ENCODE peak calls at places on chromosome 17, in four cellular contexts. One of them, this sample, is unnamed. For H3K27me3, the result is how much of the 10 kb centered on the place peaks cover.

GRCh38 chr17:31458829-31459228 is 67.4 kb downstream of the RAB11FIP4 start:
- DNase-seq in GM12878: no peak
- DNase-seq in K562: no peak
- DNase-seq in IMR-90: no peak
- DNase-seq in this sample: no peak

GRCh38 chr17:20074489-20074888 is 65.3 kb downstream of the SPECC1 start:
- DNase-seq in GM12878: no peak
- DNase-seq in IMR-90: no peak
- DNase-seq in K562: no peak
- DNase-seq in this sample: no peak

GRCh38 chr17:82592751-82593589 is 55.3 kb downstream of the WDR45B start:
- DNase-seq in K562: no peak
- DNase-seq in GM12878: peak
- DNase-seq in IMR-90: peak
- DNase-seq in this sample: peak

GRCh38 chr17:74960739-74961342 is 11.7 kb downstream of the HID1 start:
- DNase-seq in GM12878: no peak
- DNase-seq in IMR-90: peak
- DNase-seq in K562: peak
- DNase-seq in this sample: no peak

GRCh38 chr17:34249497-34249877 is 5.6 kb upstream of the CCL2 start:
- DNase-seq in K562: no peak
- DNase-seq in GM12878: no peak
- DNase-seq in IMR-90: no peak
- DNase-seq in this sample: peak

GRCh38 chr17:76131061-76131691 is 9.9 kb downstream of the FOXJ1 start:
- DNase-seq in K562: no peak
- DNase-seq in GM12878: no peak
- DNase-seq in IMR-90: no peak
- DNase-seq in this sample: no peak

GRCh38 chr17:11278984-11279270 is 37.9 kb downstream of the SHISA6 start:
- DNase-seq in K562: no peak
- DNase-seq in IMR-90: no peak
- DNase-seq in GM12878: no peak
- DNase-seq in this sample: no peak

GRCh38 chr17:79047291-79047920 is 23.4 kb downstream of the C1QTNF1 start:
- DNase-seq in K562: no peak
- DNase-seq in IMR-90: no peak
- DNase-seq in GM12878: no peak
- DNase-seq in this sample: no peak

GRCh38 chr17:9343513-9343912 is 232.1 kb downstream of the STX8 start:
- DNase-seq in IMR-90: peak
- DNase-seq in K562: peak
- DNase-seq in GM12878: no peak
- DNase-seq in this sample: no peak

GRCh38 chr17:18066866-18067265 is 20.9 kb upstream of the DRG2 start:
- DNase-seq in IMR-90: peak
- DNase-seq in K562: no peak
- DNase-seq in GM12878: no peak
- DNase-seq in this sample: no peak

GRCh38 chr17:74427048-74427762 is 4.7 kb upstream of the GPRC5C start:
- DNase-seq in GM12878: no peak
- DNase-seq in IMR-90: no peak
- DNase-seq in K562: no peak
- DNase-seq in this sample: no peak

GRCh38 chr17:57875109-57876022 is 25.5 kb upstream of the MRPS23 start:
- DNase-seq in K562: peak
- DNase-seq in IMR-90: peak
- DNase-seq in GM12878: no peak
- DNase-seq in this sample: peak

GRCh38 chr17:45973099-45973838 is 25.8 kb upstream of the STH start:
- DNase-seq in GM12878: no peak
- DNase-seq in K562: no peak
- DNase-seq in IMR-90: no peak
- DNase-seq in this sample: no peak

GRCh38 chr17:38421224-38421841 is 6.9 kb upstream of the ARHGAP23 start:
- DNase-seq in K562: no peak
- DNase-seq in IMR-90: peak
- DNase-seq in GM12878: no peak
- DNase-seq in this sample: peak

GRCh38 chr17:64326420-64327054 is 63.5 kb upstream of the TEX2 start:
- DNase-seq in GM12878: no peak
- DNase-seq in K562: no peak
- DNase-seq in IMR-90: no peak
- DNase-seq in this sample: peak
- TF ChIP-seq CTCF in GM12878: no peak
- TF ChIP-seq CTCF in K562: no peak
- TF ChIP-seq CTCF in IMR-90: no peak
- TF ChIP-seq CTCF in this sample: no peak

GRCh38 chr17:36859701-36860100 is 77.6 kb upstream of the LHX1 start:
- DNase-seq in IMR-90: no peak
- DNase-seq in GM12878: no peak
- DNase-seq in K562: no peak
- DNase-seq in this sample: no peak

GRCh38 chr17:36856921-36857381 is 80.3 kb upstream of the LHX1 start:
- DNase-seq in GM12878: no peak
- DNase-seq in K562: no peak
- DNase-seq in IMR-90: no peak
- DNase-seq in this sample: no peak

GRCh38 chr17:36859003-36859300 is 78.3 kb upstream of the LHX1 start:
- DNase-seq in IMR-90: no peak
- DNase-seq in K562: no peak
- DNase-seq in GM12878: no peak
- DNase-seq in this sample: no peak

GRCh38 chr17:36857698-36858097 is 79.6 kb upstream of the LHX1 start:
- DNase-seq in GM12878: no peak
- DNase-seq in IMR-90: no peak
- DNase-seq in K562: no peak
- DNase-seq in this sample: no peak

GRCh38 chr17:36858119-36859002 is 78.9 kb upstream of the LHX1 start:
- DNase-seq in K562: no peak
- DNase-seq in IMR-90: no peak
- DNase-seq in GM12878: no peak
- DNase-seq in this sample: no peak
- H3K27me3 ChIP-seq in K562: under half
- H3K27me3 ChIP-seq in IMR-90: under half
- H3K27me3 ChIP-seq in GM12878: under half
- H3K27me3 ChIP-seq in this sample: under half

GRCh38 chr17:4068918-4069317 is 73.9 kb downstream of the ZZEF1 start:
- DNase-seq in GM12878: no peak
- DNase-seq in IMR-90: no peak
- DNase-seq in K562: no peak
- DNase-seq in this sample: no peak

GRCh38 chr17:4059656-4060055 is 83.2 kb downstream of the ZZEF1 start:
- DNase-seq in IMR-90: no peak
- DNase-seq in GM12878: no peak
- DNase-seq in K562: no peak
- DNase-seq in this sample: no peak

GRCh38 chr17:4066210-4066609 is 76.6 kb downstream of the ZZEF1 start:
- DNase-seq in IMR-90: no peak
- DNase-seq in K562: no peak
- DNase-seq in GM12878: no peak
- DNase-seq in this sample: no peak

GRCh38 chr17:4064366-4064765 is 78.5 kb downstream of the ZZEF1 start:
- DNase-seq in K562: no peak
- DNase-seq in IMR-90: no peak
- DNase-seq in GM12878: no peak
- DNase-seq in this sample: no peak
- TF ChIP-seq FOS in K562: no peak
- TF ChIP-seq FOS in IMR-90: no peak
- TF ChIP-seq FOS in GM12878: no peak
- TF ChIP-seq FOS in this sample: no peak

GRCh38 chr17:64276961-64277505 is 14.0 kb upstream of the TEX2 start:
- DNase-seq in K562: no peak
- DNase-seq in GM12878: no peak
- DNase-seq in IMR-90: no peak
- DNase-seq in this sample: no peak

GRCh38 chr17:64278614-64279013 is 15.6 kb upstream of the TEX2 start:
- DNase-seq in IMR-90: peak
- DNase-seq in GM12878: no peak
- DNase-seq in K562: no peak
- DNase-seq in this sample: peak

GRCh38 chr17:64281962-64282752 is 19.1 kb upstream of the TEX2 start:
- DNase-seq in GM12878: peak
- DNase-seq in IMR-90: peak
- DNase-seq in K562: peak
- DNase-seq in this sample: peak

GRCh38 chr17:64275016-64275415 is 12.0 kb upstream of the TEX2 start:
- DNase-seq in IMR-90: no peak
- DNase-seq in K562: no peak
- DNase-seq in GM12878: no peak
- DNase-seq in this sample: no peak

DNA sequence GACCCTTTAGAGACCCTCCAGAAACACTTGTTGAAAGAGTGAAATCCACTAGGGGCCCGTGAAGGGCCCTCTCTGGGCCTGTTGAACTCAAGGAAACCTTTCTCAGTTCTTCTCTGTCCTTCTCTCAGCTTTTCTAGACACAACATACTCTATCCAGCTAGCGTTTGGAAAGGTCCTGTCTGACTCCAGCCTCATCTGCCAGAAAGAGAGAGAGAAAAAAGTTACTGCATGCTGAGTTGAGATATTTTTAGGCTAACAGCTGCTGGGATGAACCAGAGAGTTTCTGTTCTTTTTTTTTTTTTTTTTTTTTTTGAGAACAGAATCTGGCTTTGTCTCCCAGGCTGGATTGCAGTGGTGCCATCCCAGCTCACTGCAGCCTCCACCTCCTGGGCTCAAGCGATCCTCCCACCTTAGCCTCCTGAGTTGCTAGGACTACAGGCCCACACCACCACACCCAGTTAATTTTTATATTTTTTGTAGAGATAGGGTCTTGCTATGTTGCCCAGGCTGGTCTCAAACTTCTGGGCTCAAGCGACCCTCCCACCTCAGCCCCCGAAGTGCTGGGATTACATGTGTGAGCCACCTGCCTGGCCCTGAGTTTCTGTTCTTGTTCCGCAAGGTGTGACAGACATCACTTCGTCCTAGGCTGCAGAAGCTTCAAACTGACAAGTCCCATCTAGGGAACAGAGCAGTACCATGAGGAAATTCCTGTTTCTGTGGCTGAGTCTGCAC is 14.9 kb upstream of the TEX2 start:
- DNase-seq in K562: no peak
- DNase-seq in GM12878: no peak
- DNase-seq in IMR-90: peak
- DNase-seq in this sample: no peak
- TF ChIP-seq CTCF in K562: no peak
- TF ChIP-seq CTCF in GM12878: no peak
- TF ChIP-seq CTCF in IMR-90: no peak
- TF ChIP-seq CTCF in this sample: no peak

GRCh38 chr17:44826123-44826790 is 3.8 kb downstream of the GJC1 start:
- DNase-seq in K562: no peak
- DNase-seq in IMR-90: no peak
- DNase-seq in GM12878: no peak
- DNase-seq in this sample: peak
- H3K27me3 ChIP-seq in K562: under half
- H3K27me3 ChIP-seq in IMR-90: under half
- H3K27me3 ChIP-seq in GM12878: under half
- H3K27me3 ChIP-seq in this sample: under half

GRCh38 chr17:48150107-48150463 is 42.5 kb downstream of the SNX11 start:
- DNase-seq in IMR-90: no peak
- DNase-seq in K562: no peak
- DNase-seq in GM12878: no peak
- DNase-seq in this sample: no peak

GRCh38 chr17:48144976-48145798 is 37.6 kb downstream of the SNX11 start:
- DNase-seq in GM12878: no peak
- DNase-seq in IMR-90: no peak
- DNase-seq in K562: no peak
- DNase-seq in this sample: no peak

GRCh38 chr17:48150602-48151001 is 43.0 kb downstream of the SNX11 start:
- DNase-seq in IMR-90: no peak
- DNase-seq in GM12878: no peak
- DNase-seq in K562: no peak
- DNase-seq in this sample: no peak

GRCh38 chr17:48148029-48148759 is 40.6 kb downstream of the SNX11 start:
- DNase-seq in IMR-90: no peak
- DNase-seq in K562: peak
- DNase-seq in GM12878: no peak
- DNase-seq in this sample: no peak

GRCh38 chr17:48149174-48150106 is 41.9 kb downstream of the SNX11 start:
- DNase-seq in K562: peak
- DNase-seq in GM12878: no peak
- DNase-seq in IMR-90: no peak
- DNase-seq in this sample: no peak
- TF ChIP-seq FOS in K562: no peak
- TF ChIP-seq FOS in GM12878: no peak
- TF ChIP-seq FOS in IMR-90: no peak
- TF ChIP-seq FOS in this sample: no peak

DNA sequence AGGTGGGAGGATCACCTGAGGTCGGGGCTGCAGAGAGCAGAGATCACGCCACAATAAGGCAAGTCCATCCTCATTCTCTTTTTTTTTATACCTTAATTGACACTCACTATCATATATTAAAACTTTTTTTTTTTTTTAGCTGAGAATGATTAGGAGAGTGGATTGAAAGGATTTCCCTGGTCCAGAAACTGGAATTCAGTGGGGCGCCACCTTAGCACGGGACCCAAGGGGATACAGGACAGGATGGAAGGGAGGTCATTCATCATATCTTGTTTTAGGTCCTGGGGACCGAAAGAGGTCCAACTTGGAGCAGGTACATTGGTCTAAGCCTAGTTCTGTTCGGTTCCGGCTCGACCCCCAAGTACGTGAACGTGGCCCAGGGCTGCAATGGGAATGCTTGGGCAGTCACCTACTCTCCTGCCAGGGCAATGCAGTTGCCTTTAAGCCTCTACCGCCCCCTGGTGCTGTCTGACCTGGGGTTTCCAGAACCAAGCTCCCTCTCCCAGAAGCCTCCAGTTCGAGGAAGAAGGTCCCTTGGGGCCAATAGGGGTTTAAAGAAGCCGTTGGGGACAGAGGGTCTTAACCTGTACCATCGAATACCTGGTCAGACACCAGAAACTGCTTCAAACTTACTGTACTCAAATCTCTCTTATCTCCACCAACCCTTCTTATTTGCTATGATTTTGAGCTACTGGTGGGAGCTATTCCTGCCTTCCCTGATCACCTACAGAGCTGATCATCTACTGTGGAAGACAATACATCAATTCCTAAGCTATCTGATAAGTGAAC is 19.9 kb upstream of the GPATCH8 start:
- DNase-seq in GM12878: peak
- DNase-seq in K562: peak
- DNase-seq in IMR-90: peak
- DNase-seq in this sample: peak
- TF ChIP-seq CTCF in GM12878: peak
- TF ChIP-seq CTCF in K562: peak
- TF ChIP-seq CTCF in IMR-90: peak
- TF ChIP-seq CTCF in this sample: peak

GRCh38 chr17:50114401-50114800 is 15.6 kb downstream of the SAMD14 start:
- DNase-seq in K562: no peak
- DNase-seq in IMR-90: no peak
- DNase-seq in GM12878: no peak
- DNase-seq in this sample: no peak
- H3K27me3 ChIP-seq in K562: under half
- H3K27me3 ChIP-seq in IMR-90: under half
- H3K27me3 ChIP-seq in GM12878: under half
- H3K27me3 ChIP-seq in this sample: under half

This sample was measured in endothelial cell of umbilical vein.